ENCODE peak calls at places on chromosomes 5 and 9, in four cellular contexts. D is HFF-Myc, O is lung, H is dorsolateral prefrontal cortex. A is an unnamed sample.

GRCh38 chr5:100890514-100891008 is 12.5 kb downstream of the ST8SIA4 start:
- DNase-seq in H (no peak), D (no peak), O (no peak), A (no peak)

GRCh38 chr5:151620463-151620844 is 29.3 kb upstream of the FAT2 start:
- DNase-seq in D (no peak), O (no peak), H (no peak), A (no peak)

GRCh38 chr5:104754311-104754995 is 1191.9 kb upstream of the NUDT12 start:
- DNase-seq in H (no peak), D (no peak), O (no peak), A (no peak)

GRCh38 chr9:133439337-133439736 is 17.2 kb downstream of the ADAMTS13 start:
- DNase-seq in H (no peak), D (no peak), O (no peak), A (no peak)

GRCh38 chr5:10377081-10377480 is 23.6 kb downstream of the MARCHF6 start:
- DNase-seq in O (no peak), D (no peak), H (no peak), A (no peak)

GRCh38 chr5:83877911-83878706 is 157.5 kb upstream of the HAPLN1 start:
- DNase-seq in O (no peak), D (no peak), H (no peak), A (no peak)

GRCh38 chr5:151181818-151182217 is 24.2 kb upstream of the ANXA6 start:
- DNase-seq in D (no peak), H (no peak), O (no peak), A (no peak)

GRCh38 chr5:95901676-95902646 is 59.7 kb downstream of the ELL2 start:
- DNase-seq in H (no peak), O (no peak), D (peak), A (no peak)

GRCh38 chr5:6552612-6553011 is 80.2 kb downstream of the NSUN2 start:
- DNase-seq in O (no peak), D (no peak), H (no peak), A (no peak)

GRCh38 chr9:78115073-78115472 is 83.5 kb upstream of the GNAQ start:
- DNase-seq in H (no peak), O (no peak), D (no peak), A (no peak)

GRCh38 chr5:160097981-160098380 is 21.3 kb downstream of the PWWP2A start:
- DNase-seq in H (no peak), O (no peak), D (no peak), A (no peak)

GRCh38 chr9:99059074-99059894 is 45.6 kb upstream of the TGFBR1 start:
- DNase-seq in H (no peak), O (no peak), D (no peak), A (peak)

GRCh38 chr9:2758162-2758950 is 41.0 kb downstream of the KCNV2 start:
- DNase-seq in O (no peak), D (no peak), H (no peak), A (no peak)

GRCh38 chr5:96243862-96244261 is 189.2 kb downstream of the PCSK1 start:
- DNase-seq in H (no peak), D (no peak), O (no peak), A (no peak)

GRCh38 chr9:113631811-113632665 is 168.5 kb downstream of the RGS3 start:
- DNase-seq in H (no peak), D (no peak), O (no peak), A (no peak)

GRCh38 chr5:151038801-151039238 is 18.4 kb downstream of the GPX3 start:
- DNase-seq in H (no peak), O (no peak), D (no peak), A (no peak)

GRCh38 chr9:94782367-94783120 is 56.0 kb downstream of the AOPEP start:
- DNase-seq in O (no peak), D (no peak), H (no peak), A (no peak)

GRCh38 chr5:13591621-13592020 is 352.9 kb downstream of the DNAH5 start:
- DNase-seq in O (no peak), D (peak), H (no peak), A (no peak)

GRCh38 chr9:76530458-76531100 is 71.6 kb downstream of the GCNT1 start:
- DNase-seq in O (no peak), H (no peak), D (no peak), A (no peak)

GRCh38 chr5:55768279-55768678 is 30.4 kb downstream of the DDX4 start:
- DNase-seq in D (no peak), H (no peak), O (no peak), A (no peak)

GRCh38 chr9:106864533-106865143 is 1.7 kb downstream of the ZNF462 start:
- DNase-seq in H (no peak), D (no peak), O (no peak), A (no peak)

GRCh38 chr5:55991768-55992486 is 2.8 kb downstream of the IL6ST start:
- DNase-seq in D (no peak), H (no peak), O (no peak), A (no peak)

GRCh38 chr5:157172408-157172807 is 6.3 kb upstream of the GARIN3 start:
- DNase-seq in H (no peak), D (no peak), O (no peak), A (no peak)

GRCh38 chr9:126980231-126980630 is 65.6 kb downstream of the RALGPS1 start:
- DNase-seq in H (no peak), D (no peak), O (no peak), A (no peak)

GRCh38 chr9:121870271-121870670 is 218.8 kb downstream of the DAB2IP start:
- DNase-seq in O (no peak), H (no peak), D (no peak), A (peak)

GRCh38 chr9:13974891-13975290 is 339.1 kb downstream of the NFIB start:
- DNase-seq in O (no peak), H (no peak), D (no peak), A (no peak)

GRCh38 chr5:73519531-73520283 is 21.5 kb downstream of the BTF3 start:
- DNase-seq in O (peak), D (peak), H (no peak), A (peak)

GRCh38 chr5:92749943-92750342 is 831.1 kb downstream of the NR2F1-AS1 start:
- DNase-seq in H (no peak), D (no peak), O (no peak), A (no peak)

GRCh38 chr9:79764377-79764776 is 192.6 kb downstream of the TLE4 start:
- DNase-seq in O (no peak), H (no peak), D (peak), A (no peak)

GRCh38 chr5:67146574-67146973 is 50.0 kb downstream of the CD180 start:
- DNase-seq in H (no peak), D (no peak), O (no peak), A (no peak)

DNA sequence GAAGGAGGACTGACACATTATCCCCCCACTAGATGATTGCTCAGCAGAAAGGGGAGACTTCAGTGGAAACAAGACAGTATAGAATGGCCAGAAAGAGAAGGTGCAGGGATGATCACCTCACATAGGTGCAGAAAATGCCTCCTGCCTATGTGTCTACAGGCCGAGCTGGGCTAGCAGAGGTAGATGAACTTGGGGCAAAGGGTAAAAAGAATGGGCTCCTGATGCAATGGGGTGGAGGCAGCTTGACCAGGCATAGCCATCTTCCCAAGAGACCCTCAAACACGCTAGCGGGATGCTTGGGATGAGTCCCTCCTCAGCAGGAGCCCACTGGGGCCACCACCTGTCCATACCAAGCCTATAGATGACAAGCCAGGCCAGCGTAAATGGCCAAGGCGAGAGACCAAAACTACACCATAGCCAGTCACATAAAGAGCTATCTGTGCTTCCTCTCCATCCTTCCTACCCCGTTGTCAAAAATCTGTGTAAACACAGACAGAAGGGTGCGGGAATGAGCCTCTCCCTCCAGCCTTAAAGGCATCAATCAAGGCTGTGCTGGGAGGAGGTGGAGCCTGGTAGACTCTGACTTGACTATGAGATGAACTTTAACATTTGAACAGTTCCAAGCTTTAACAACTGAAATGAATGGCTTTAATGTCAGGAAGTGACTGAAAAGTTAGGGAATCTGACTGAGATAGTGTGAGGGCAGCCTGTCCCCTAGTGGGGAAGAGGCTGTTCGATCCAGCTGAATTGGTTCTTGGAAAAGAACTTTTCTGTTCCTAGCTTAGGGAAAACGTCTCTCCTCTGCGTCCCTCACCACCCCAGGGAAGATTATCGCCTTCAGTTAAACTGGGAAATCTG is 10.4 kb downstream of the C9orf152 start:
- DNase-seq in H (no peak), O (no peak), D (no peak), A (peak)
- TF ChIP-seq CTCF in H (peak), O (no peak), D (peak), A (no peak)

GRCh38 chr5:21685016-21685415 is 1168.1 kb downstream of the CDH12 start:
- DNase-seq in D (no peak), O (no peak), H (no peak), A (no peak)
- TF ChIP-seq CTCF in D (no peak), O (no peak), H (no peak), A (no peak)

DNA sequence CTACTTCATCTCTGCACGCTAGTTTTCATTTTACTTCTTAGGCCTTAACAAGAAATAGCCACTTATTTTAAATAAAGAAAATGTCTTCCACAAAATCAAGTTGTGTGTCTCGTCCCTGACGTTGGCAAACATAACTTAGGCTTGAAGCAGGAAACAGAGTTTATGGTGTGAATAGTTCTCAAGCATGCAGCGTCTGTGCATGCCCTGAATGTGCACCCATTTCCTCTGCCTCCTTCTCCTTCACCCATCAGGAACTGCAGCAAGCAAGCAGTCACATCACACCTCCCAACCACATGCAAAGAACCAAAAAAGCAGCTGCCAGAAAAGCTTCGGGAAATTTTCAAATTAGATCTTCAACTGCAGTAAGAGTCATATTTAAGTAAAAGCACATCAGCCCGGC is 424.0 kb upstream of the IRX4 start:
- DNase-seq in O (no peak), H (no peak), D (no peak), A (no peak)
- TF ChIP-seq CTCF in O (no peak), H (no peak), D (no peak), A (no peak)

DNA sequence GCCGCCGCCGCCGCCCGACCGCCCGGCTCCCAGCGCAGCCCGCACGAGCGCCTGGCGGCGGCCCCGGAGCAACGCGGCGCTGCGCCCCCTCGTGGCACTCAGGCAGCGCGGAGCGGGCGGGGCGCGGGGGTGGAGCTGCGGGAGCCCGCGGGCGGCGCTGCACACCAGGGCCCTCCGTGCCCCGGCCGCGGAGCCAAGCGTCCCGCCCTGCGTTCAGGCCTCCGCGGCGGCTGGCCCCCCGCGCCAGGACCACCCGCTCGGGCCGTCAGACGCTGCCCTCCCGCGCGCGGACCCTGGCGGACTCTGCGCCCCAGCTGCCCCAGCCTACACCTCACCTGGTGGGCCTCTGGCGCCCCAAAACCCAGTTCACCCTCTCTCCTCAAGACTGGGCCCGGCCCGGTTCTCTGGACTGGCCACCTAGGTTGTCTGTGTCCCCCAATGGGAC is at the start of gene RASGEF1C:
- DNase-seq in H (peak), D (no peak), O (peak), A (peak)
- TF ChIP-seq CTCF in H (peak), D (peak), O (peak), A (peak)

DNA sequence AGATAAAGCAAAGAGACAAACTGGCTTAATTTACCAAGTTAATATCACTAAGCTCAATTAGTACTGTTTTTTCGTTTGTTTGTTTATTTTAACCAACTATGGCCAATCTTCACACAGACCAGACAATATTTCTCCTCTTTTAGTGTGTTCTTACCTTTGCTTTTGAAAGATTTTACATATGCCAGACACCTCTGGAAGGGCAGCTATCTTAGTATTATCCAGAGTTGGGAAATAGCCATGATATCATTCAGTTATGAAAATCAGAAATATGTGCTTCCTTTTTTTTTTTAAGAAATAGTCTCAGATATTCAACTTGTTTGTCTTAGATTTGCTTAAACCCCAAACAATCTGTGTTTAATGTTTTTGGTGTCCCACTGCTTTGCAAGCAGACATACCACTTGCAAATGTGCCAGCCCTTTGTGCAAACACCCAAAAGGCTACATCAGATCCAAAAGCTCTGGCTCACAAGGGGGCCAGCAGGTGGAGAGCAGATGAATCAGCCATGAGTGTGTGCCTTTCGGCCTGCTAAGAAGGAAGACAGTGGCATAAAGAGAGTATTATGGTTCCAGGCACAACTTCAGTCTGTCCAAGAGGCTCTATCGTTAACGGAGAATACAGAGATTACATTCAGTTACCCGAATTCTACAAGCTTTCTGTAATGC is 147.6 kb downstream of the EFNA5 start:
- DNase-seq in D (no peak), H (no peak), O (no peak), A (no peak)
- TF ChIP-seq CTCF in D (no peak), H (no peak), O (no peak), A (no peak)

GRCh38 chr9:87381050-87381711 is 116.5 kb upstream of the DAPK1 start:
- DNase-seq in D (no peak), O (no peak), H (no peak), A (no peak)
- TF ChIP-seq CTCF in D (no peak), O (no peak), H (no peak), A (no peak)

DNA sequence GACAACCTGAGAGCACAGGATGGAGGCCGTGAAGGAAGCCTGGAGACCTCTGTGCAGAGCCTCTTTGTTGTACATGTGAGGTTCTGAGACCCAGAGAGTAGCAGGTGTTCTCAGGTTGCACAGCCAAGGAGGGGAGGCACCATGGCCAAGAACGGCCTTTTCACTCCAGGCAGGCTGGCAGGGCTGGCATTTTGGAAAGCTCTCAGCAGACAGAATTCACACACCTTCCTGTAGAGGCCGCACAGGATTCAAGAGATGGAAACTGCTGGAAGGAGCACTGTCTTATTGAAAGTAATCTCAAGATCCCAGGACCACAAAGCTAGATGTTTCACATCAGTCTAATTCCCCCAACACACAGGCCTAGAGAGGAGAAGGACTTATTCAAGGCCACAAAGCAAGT is 52.8 kb upstream of the XPA start:
- DNase-seq in H (no peak), O (no peak), D (no peak), A (no peak)
- TF ChIP-seq CTCF in H (no peak), O (no peak), D (no peak), A (no peak)

GRCh38 chr5:123095694-123096120 is 6.7 kb downstream of the PRDM6 start:
- DNase-seq in O (no peak), H (no peak), D (no peak), A (no peak)

GRCh38 chr5:123097483-123097870 is 8.4 kb downstream of the PRDM6 start:
- DNase-seq in O (no peak), H (no peak), D (no peak), A (no peak)

GRCh38 chr5:123093279-123094226 is 4.5 kb downstream of the PRDM6 start:
- DNase-seq in O (no peak), H (no peak), D (no peak), A (no peak)

GRCh38 chr5:123094227-123094918 is 5.3 kb downstream of the PRDM6 start:
- DNase-seq in D (no peak), H (no peak), O (no peak), A (no peak)

GRCh38 chr5:123094919-123095693 is 6.1 kb downstream of the PRDM6 start:
- DNase-seq in D (no peak), O (no peak), H (no peak), A (no peak)
- TF ChIP-seq CTCF in D (no peak), O (no peak), H (no peak), A (no peak)

GRCh38 chr5:52427615-52428014 is 360.1 kb upstream of the ITGA1 start:
- DNase-seq in D (no peak), H (no peak), O (no peak), A (no peak)
- TF ChIP-seq CTCF in D (no peak), H (no peak), O (no peak), A (no peak)

GRCh38 chr9:6197330-6197729 is 18.3 kb upstream of the IL33 start:
- DNase-seq in H (no peak), D (no peak), O (no peak), A (no peak)
- TF ChIP-seq CTCF in H (no peak), D (peak), O (peak), A (peak)